ENCODE peak calls at places on chromosomes 6 and 20, in six cellular contexts. F, J, P, V, X and M are unnamed samples.

GRCh38 chr6:148998704-148999103 is 251.9 kb downstream of the UST start:
- DNase-seq in F (no peak), J (no peak), P (peak), V (no peak), X (no peak), M (no peak)

GRCh38 chr6:30759575-30760239 is 15.4 kb upstream of the IER3 start:
- DNase-seq in F (peak), J (peak), P (no peak), V (no peak), X (no peak), M (no peak)

GRCh38 chr6:169213814-169214520 is 39.7 kb downstream of the THBS2 start:
- DNase-seq in F (no peak), J (no peak), P (no peak), V (no peak), X (no peak), M (no peak)

GRCh38 chr20:41213150-41213820 is 75.9 kb downstream of the PLCG1 start:
- DNase-seq in F (no peak), J (peak), P (peak), V (no peak), X (no peak), M (peak)

GRCh38 chr6:159807150-159807859 is 7.2 kb downstream of the PNLDC1 start:
- DNase-seq in F (no peak), J (peak), P (no peak), V (no peak), X (no peak), M (peak)

GRCh38 chr6:152089992-152090391 is 282.5 kb downstream of the ESR1 start:
- DNase-seq in F (no peak), J (peak), P (no peak), V (peak), X (no peak), M (peak)

GRCh38 chr20:38878798-38879197 is 47.4 kb upstream of the FAM83D start:
- DNase-seq in F (peak), J (peak), P (no peak), V (no peak), X (no peak), M (no peak)

GRCh38 chr6:399785-400517 is 8.4 kb downstream of the IRF4 start:
- DNase-seq in F (no peak), J (no peak), P (no peak), V (no peak), X (no peak), M (no peak)

GRCh38 chr6:137806914-137807682 is 60.0 kb upstream of the TNFAIP3 start:
- DNase-seq in F (no peak), J (no peak), P (no peak), V (no peak), X (no peak), M (no peak)

GRCh38 chr6:32952817-32953739 is at the start of gene HLA-DMA:
- DNase-seq in F (peak), J (peak), P (peak), V (peak), X (peak), M (peak)

GRCh38 chr6:12403201-12403826 is 113.2 kb downstream of the EDN1 start:
- DNase-seq in F (no peak), J (peak), P (no peak), V (no peak), X (no peak), M (peak)

GRCh38 chr6:89458720-89459119 is 25.8 kb downstream of the ANKRD6 start:
- DNase-seq in F (no peak), J (no peak), P (no peak), V (no peak), X (no peak), M (peak)

GRCh38 chr6:39824030-39824926 is 32.1 kb downstream of the DAAM2 start:
- DNase-seq in F (no peak), J (no peak), P (no peak), V (no peak), X (no peak), M (no peak)

GRCh38 chr6:33604941-33605854 is 15.9 kb upstream of the ITPR3 start:
- DNase-seq in F (no peak), J (no peak), P (no peak), V (no peak), X (no peak), M (no peak)

GRCh38 chr6:72533601-72534000 is 88.3 kb upstream of the KCNQ5 start:
- DNase-seq in F (no peak), J (no peak), P (no peak), V (no peak), X (no peak), M (no peak)

GRCh38 chr20:51648571-51648947 is 106.0 kb upstream of the NFATC2 start:
- DNase-seq in F (no peak), J (no peak), P (no peak), V (no peak), X (no peak), M (no peak)

GRCh38 chr6:17269840-17270239 is 11.3 kb upstream of the RBM24 start:
- DNase-seq in F (no peak), J (peak), P (no peak), V (no peak), X (no peak), M (no peak)

GRCh38 chr6:34145161-34146020 is 496 bp downstream of the GRM4 start:
- DNase-seq in F (peak), J (peak), P (no peak), V (no peak), X (peak), M (peak)

GRCh38 chr6:71887006-71887743 is 825 bp downstream of the RIMS1 start:
- DNase-seq in F (peak), J (no peak), P (no peak), V (no peak), X (no peak), M (no peak)

GRCh38 chr20:62741191-62741676 is 32.6 kb downstream of the NTSR1 start:
- DNase-seq in F (peak), J (no peak), P (no peak), V (no peak), X (no peak), M (peak)

GRCh38 chr6:9455794-9456193 is 959.1 kb downstream of the TFAP2A start:
- DNase-seq in F (no peak), J (no peak), P (no peak), V (no peak), X (no peak), M (no peak)

GRCh38 chr6:3869632-3870527 is 20.7 kb downstream of the FAM50B start:
- DNase-seq in F (no peak), J (no peak), P (no peak), V (no peak), X (no peak), M (no peak)

GRCh38 chr6:125377621-125378020 is 75.9 kb upstream of the HDDC2 start:
- DNase-seq in F (no peak), J (no peak), P (peak), V (no peak), X (no peak), M (peak)

GRCh38 chr20:438581-439469 is 23.5 kb downstream of the TBC1D20 start:
- DNase-seq in F (no peak), J (no peak), P (no peak), V (no peak), X (no peak), M (no peak)

GRCh38 chr20:35008411-35009342 is 53.0 kb downstream of the MYH7B start:
- DNase-seq in F (no peak), J (no peak), P (no peak), V (peak), X (no peak), M (no peak)

GRCh38 chr20:22626501-22626900 is 42.1 kb upstream of the FOXA2 start:
- DNase-seq in F (no peak), J (no peak), P (no peak), V (no peak), X (no peak), M (no peak)

GRCh38 chr20:17636523-17637412 is 45.3 kb downstream of the RRBP1 start:
- DNase-seq in F (peak), J (no peak), P (no peak), V (no peak), X (no peak), M (no peak)

GRCh38 chr20:19098806-19099578 is 113.5 kb upstream of the SLC24A3 start:
- DNase-seq in F (no peak), J (no peak), P (no peak), V (no peak), X (no peak), M (no peak)

GRCh38 chr6:153787341-153787606 is 251.8 kb upstream of the OPRM1 start:
- DNase-seq in F (no peak), J (no peak), P (no peak), V (no peak), X (no peak), M (no peak)

GRCh38 chr6:31065556-31065955 is 46.8 kb downstream of the C6orf15 start:
- DNase-seq in F (no peak), J (no peak), P (no peak), V (no peak), X (no peak), M (no peak)

GRCh38 chr6:79277109-79277508 is 42.6 kb upstream of the HMGN3 start:
- DNase-seq in F (no peak), J (peak), P (no peak), V (no peak), X (no peak), M (peak)

GRCh38 chr6:47525330-47526057 is 47.9 kb downstream of the CD2AP start:
- DNase-seq in F (no peak), J (no peak), P (no peak), V (no peak), X (no peak), M (no peak)

GRCh38 chr6:145071836-145072235 is 663.5 kb downstream of the EPM2A start:
- DNase-seq in F (no peak), J (peak), P (no peak), V (no peak), X (no peak), M (peak)

GRCh38 chr20:17155401-17155800 is 71.4 kb upstream of the PCSK2 start:
- DNase-seq in F (no peak), J (no peak), P (no peak), V (no peak), X (no peak), M (no peak)

GRCh38 chr20:37919389-37920040 is 16.6 kb downstream of the VSTM2L start:
- DNase-seq in F (no peak), J (no peak), P (no peak), V (no peak), X (no peak), M (no peak)

GRCh38 chr6:127340171-127340570 is 3.2 kb downstream of the ECHDC1 start:
- DNase-seq in F (no peak), J (no peak), P (no peak), V (no peak), X (no peak), M (no peak)

GRCh38 chr6:49509342-49509741 is 9.6 kb downstream of the GLYATL3 start:
- DNase-seq in F (no peak), J (no peak), P (no peak), V (no peak), X (no peak), M (no peak)

DNA sequence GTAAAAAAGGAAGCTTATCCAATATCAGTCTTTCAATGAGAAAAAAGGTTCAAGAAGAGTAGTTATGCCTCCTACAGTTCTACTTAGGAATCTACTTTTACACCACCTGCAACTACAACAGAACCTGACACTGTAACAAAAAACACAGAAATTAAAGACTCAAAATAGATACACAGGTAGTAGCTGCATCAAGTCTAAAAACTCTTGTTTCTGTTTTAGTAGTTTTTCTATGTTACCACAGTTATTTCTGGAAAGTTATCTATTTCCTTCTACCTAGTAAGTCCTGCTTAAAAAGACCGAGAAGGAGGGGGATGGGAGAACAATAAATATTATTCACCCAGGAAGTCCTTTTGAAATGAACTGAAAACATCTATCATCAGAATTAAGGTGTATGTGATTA is 52.5 kb downstream of the ATG5 start:
- DNase-seq in F (no peak), J (no peak), P (no peak), V (no peak), X (no peak), M (no peak)
- TF ChIP-seq CTCF in F (no peak), J (no peak), P (no peak), V (no peak), X (no peak), M (no peak)

GRCh38 chr6:104522533-104522932 is 337.2 kb downstream of the HACE1 start:
- DNase-seq in F (no peak), J (no peak), P (no peak), V (no peak), X (no peak), M (no peak)
- TF ChIP-seq CTCF in F (no peak), J (no peak), P (no peak), V (no peak), X (no peak), M (no peak)

DNA sequence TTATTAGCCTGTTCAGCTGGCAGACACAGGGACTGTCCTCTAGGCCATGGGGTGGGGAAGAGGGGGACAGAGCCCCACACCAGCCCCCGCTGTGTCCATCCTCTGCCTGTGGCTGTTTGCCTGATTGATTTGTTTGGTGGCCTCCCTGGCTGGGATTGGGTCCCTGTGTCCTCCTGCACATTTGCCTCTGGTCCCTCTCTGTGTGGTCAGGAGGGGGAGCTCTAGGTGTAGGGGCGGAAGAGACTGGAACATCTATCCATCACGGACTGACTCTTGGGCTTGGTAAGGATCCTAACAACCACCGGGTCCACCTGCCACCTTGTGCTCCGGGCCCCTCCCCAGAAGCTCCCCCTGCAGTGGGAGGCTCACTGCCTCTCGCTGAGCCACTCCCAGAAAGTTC is 38.4 kb upstream of the CCDC167 start:
- DNase-seq in F (no peak), J (peak), P (no peak), V (no peak), X (no peak), M (peak)
- TF ChIP-seq CTCF in F (peak), J (peak), P (peak), V (peak), X (no peak), M (peak)

GRCh38 chr20:20463933-20464374 is 96.0 kb downstream of the INSM1 start:
- DNase-seq in F (no peak), J (no peak), P (no peak), V (no peak), X (peak), M (no peak)

GRCh38 chr20:20462185-20462584 is 94.3 kb downstream of the INSM1 start:
- DNase-seq in F (no peak), J (no peak), P (no peak), V (no peak), X (no peak), M (no peak)

GRCh38 chr20:20466341-20466879 is 98.5 kb downstream of the INSM1 start:
- DNase-seq in F (no peak), J (no peak), P (no peak), V (peak), X (peak), M (peak)

GRCh38 chr20:20461526-20461925 is 93.6 kb downstream of the INSM1 start:
- DNase-seq in F (no peak), J (no peak), P (no peak), V (no peak), X (no peak), M (no peak)

DNA sequence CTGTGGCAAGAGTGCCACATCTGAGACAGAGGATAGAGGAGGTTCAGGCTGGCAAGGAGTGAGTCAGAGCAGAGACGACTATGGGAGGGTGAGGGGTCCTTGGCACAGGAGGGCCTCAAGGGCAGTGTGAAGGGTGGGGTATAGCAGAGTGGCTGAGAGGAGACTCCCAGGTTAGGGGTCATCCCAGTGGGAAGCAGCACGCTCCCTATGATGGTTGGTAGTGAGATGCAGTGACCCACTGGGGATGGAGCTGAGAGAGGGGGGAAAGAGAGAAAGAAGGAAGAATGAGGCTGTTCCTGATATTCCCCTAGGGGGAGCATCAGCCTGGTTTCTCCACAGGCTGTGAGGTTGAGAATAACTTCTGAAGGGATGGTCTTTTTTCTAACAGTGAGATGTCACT is 97.4 kb downstream of the INSM1 start:
- DNase-seq in F (no peak), J (no peak), P (no peak), V (no peak), X (no peak), M (no peak)
- TF ChIP-seq CTCF in F (peak), J (no peak), P (peak), V (no peak), X (no peak), M (no peak)

DNA sequence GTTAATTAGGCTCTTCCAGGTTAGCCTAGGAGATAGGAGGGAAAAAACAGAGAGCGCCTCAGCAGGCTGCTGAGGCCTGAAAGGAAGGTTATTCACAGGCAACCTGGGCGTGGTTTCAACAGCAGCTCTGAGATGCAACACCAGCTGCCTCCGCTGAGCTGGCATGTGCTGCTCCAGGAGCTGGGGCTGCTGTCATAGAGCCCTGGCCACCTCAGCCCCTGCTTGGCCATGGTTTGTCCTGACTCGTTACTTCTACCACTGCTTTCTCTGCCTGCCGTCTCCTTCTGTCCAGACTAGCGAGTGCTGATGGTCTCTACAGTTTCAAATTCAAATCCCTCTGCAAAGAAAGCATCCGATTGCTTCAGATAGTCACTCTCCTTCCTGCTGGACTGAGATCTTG is 32.5 kb upstream of the RPP40 start:
- DNase-seq in F (peak), J (peak), P (no peak), V (no peak), X (no peak), M (peak)
- TF ChIP-seq CTCF in F (no peak), J (no peak), P (no peak), V (no peak), X (no peak), M (no peak)

DNA sequence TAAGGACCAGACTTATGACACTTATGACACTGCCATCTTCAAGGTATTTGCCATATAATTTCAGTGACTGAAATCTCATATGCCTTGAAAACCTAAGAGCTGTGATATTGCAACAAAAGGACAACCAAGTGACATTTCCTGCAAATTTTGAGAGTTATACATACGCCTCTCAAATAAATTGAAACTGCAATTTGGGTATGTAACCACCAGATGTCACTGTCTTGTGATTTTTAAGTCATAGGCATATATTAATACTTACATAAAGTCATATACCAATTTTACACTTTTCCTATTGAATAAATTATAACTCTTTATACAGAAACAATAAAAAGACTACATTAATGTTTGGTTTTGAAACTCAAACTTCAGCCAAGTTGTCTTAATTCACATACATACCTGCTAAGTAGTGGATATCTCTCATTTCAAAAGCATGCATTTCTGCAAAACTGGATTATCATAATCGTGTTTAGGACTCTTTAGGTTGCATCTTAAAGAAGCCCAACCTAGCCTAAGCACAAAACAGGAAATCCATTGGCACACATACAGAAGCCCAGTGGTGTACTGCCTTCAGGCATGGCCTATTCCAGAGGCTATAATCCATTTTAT is 180.2 kb downstream of the PACRG start:
- DNase-seq in F (no peak), J (peak), P (peak), V (no peak), X (no peak), M (peak)
- TF ChIP-seq CTCF in F (peak), J (peak), P (peak), V (peak), X (no peak), M (peak)

GRCh38 chr6:38773338-38773737 is 58.2 kb downstream of the DNAH8 start:
- DNase-seq in F (peak), J (peak), P (peak), V (no peak), X (no peak), M (peak)
- TF ChIP-seq CTCF in F (peak), J (peak), P (peak), V (no peak), X (no peak), M (peak)

DNA sequence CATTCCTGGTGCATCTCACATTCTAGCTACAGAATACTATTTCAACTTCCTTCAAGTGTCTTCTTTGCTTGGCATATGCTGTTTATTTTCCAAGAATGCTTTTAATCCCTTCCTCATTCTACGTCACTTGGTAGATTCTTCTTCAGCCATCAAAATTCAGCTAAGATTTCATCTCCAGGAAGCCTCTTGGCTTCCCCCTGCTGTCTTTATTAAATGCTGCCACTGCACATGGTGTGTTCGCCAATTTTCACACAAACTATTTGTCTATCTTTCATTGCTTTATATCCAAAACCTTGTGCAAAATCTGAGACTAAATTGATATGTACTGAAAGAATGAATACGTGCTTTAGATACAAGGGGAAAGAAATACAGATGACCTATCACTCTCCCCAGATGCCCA is 253.0 kb downstream of the RFPL4B start:
- DNase-seq in F (no peak), J (no peak), P (no peak), V (no peak), X (no peak), M (no peak)
- TF ChIP-seq CTCF in F (peak), J (no peak), P (no peak), V (no peak), X (no peak), M (no peak)